ENCODE peak calls at places on chromosomes 5 and 9, in five cellular contexts. D is astrocyte of the spinal cord, H is tibial artery, L is coronary artery, Q is PC-3. V is an unnamed sample.

GRCh38 chr9:93309889-93310425 is 126.0 kb downstream of the WNK2 start:
- DNase-seq in D (no peak), H (no peak), L (peak; percentile 28), Q (no peak), V (no peak)

GRCh38 chr9:124098141-124098905 is 86.8 kb downstream of the LHX2 start:
- DNase-seq in D (no peak), H (no peak), L (no peak), Q (peak; percentile 22), V (no peak)

GRCh38 chr5:14587143-14587542 is 5.6 kb downstream of the OTULINL start:
- DNase-seq in D (no peak), H (peak; percentile 67), L (no peak), Q (no peak), V (no peak)

GRCh38 chr9:109213300-109214121 is 46.5 kb upstream of the FRRS1L start:
- DNase-seq in D (no peak), H (no peak), L (no peak), Q (no peak), V (no peak)

GRCh38 chr5:17217421-17218352 is at the start of gene BASP1:
- DNase-seq in D (peak; percentile 87), H (peak; percentile 69), L (peak; percentile 77), Q (peak; percentile 83), V (peak; percentile 81)

GRCh38 chr9:112755675-112756074 is 5.1 kb downstream of the SNX30 start:
- DNase-seq in D (no peak), H (no peak), L (no peak), Q (no peak), V (no peak)

GRCh38 chr5:154209591-154210081 is 19.1 kb downstream of the GALNT10 start:
- DNase-seq in D (no peak), H (no peak), L (no peak), Q (no peak), V (no peak)

GRCh38 chr5:164518049-164518740 is 1012.8 kb downstream of the MAT2B start:
- DNase-seq in D (no peak), H (no peak), L (no peak), Q (no peak), V (no peak)

GRCh38 chr9:93133641-93134017 is 422 bp downstream of the NINJ1 start:
- DNase-seq in D (peak; percentile 87), H (peak; percentile 86), L (peak; percentile 89), Q (peak; percentile 42), V (peak; percentile 59)

GRCh38 chr5:60677831-60678664 is 21.9 kb downstream of the DEPDC1B start:
- DNase-seq in D (peak; percentile 64), H (no peak), L (no peak), Q (peak; percentile 82), V (no peak)

GRCh38 chr9:116549061-116549664 is 137.9 kb upstream of the TRIM32 start:
- DNase-seq in D (peak; percentile 93), H (peak; percentile 83), L (peak; percentile 85), Q (peak; percentile 80), V (peak; percentile 24)

GRCh38 chr5:6350277-6351090 is 27.9 kb downstream of the MED10 start:
- DNase-seq in D (no peak), H (no peak), L (no peak), Q (no peak), V (no peak)

GRCh38 chr5:93100433-93100832 is 480.6 kb downstream of the NR2F1-AS1 start:
- DNase-seq in D (peak; percentile 80), H (no peak), L (no peak), Q (peak; percentile 85), V (no peak)

GRCh38 chr5:115601709-115602584 is at the start of gene TICAM2:
- DNase-seq in D (peak; percentile 74), H (peak; percentile 72), L (peak; percentile 79), Q (peak; percentile 50), V (peak; percentile 67)

GRCh38 chr9:35981704-35982103 is 23.8 kb upstream of the OR2S2 start:
- DNase-seq in D (no peak), H (no peak), L (no peak), Q (no peak), V (no peak)

GRCh38 chr5:139955616-139956283 is 87.3 kb downstream of the NRG2 start:
- DNase-seq in D (no peak), H (no peak), L (no peak), Q (no peak), V (no peak)

GRCh38 chr9:78118742-78119473 is 87.3 kb upstream of the GNAQ start:
- DNase-seq in D (peak; percentile 16), H (no peak), L (no peak), Q (peak; percentile 63), V (no peak)

GRCh38 chr9:121860744-121861143 is 209.3 kb downstream of the DAB2IP start:
- DNase-seq in D (peak; percentile 95), H (peak; percentile 45), L (peak; percentile 75), Q (no peak), V (no peak)

GRCh38 chr5:80142996-80143395 is 107.8 kb downstream of the THBS4 start:
- DNase-seq in D (no peak), H (no peak), L (no peak), Q (no peak), V (no peak)

GRCh38 chr5:174327896-174328295 is 282.4 kb downstream of the NSG2 start:
- DNase-seq in D (no peak), H (no peak), L (no peak), Q (no peak), V (no peak)

GRCh38 chr9:16329699-16330113 is 540.8 kb downstream of the BNC2 start:
- DNase-seq in D (peak; percentile 84), H (no peak), L (no peak), Q (no peak), V (no peak)

GRCh38 chr5:109740329-109740728 is 50.6 kb downstream of the MAN2A1 start:
- DNase-seq in D (peak; percentile 61), H (no peak), L (no peak), Q (peak; percentile 29), V (no peak)

GRCh38 chr5:80959768-80960442 is at the start of gene RASGRF2:
- DNase-seq in D (peak; percentile 27), H (no peak), L (no peak), Q (no peak), V (peak; percentile 56)

GRCh38 chr5:138623053-138623452 is 47.9 kb upstream of the HSPA9 start:
- DNase-seq in D (no peak), H (peak; percentile 38), L (no peak), Q (no peak), V (no peak)

GRCh38 chr5:74256947-74257573 is 383.5 kb downstream of the ENC1 start:
- DNase-seq in D (no peak), H (no peak), L (no peak), Q (no peak), V (no peak)

GRCh38 chr9:132163457-132163875 is 1.6 kb downstream of the NTNG2 start:
- DNase-seq in D (no peak), H (peak; percentile 30), L (no peak), Q (no peak), V (no peak)

GRCh38 chr9:136118061-136118366 is 661 bp downstream of the TMEM250 start:
- DNase-seq in D (no peak), H (no peak), L (no peak), Q (no peak), V (peak; percentile 54)

GRCh38 chr5:62475072-62475471 is 62.5 kb downstream of the IPO11 start:
- DNase-seq in D (peak; percentile 63), H (no peak), L (no peak), Q (peak; percentile 79), V (no peak)

GRCh38 chr5:72510610-72511121 is 3.5 kb upstream of the ZNF366 start:
- DNase-seq in D (peak; percentile 85), H (peak; percentile 42), L (no peak), Q (peak; percentile 48), V (no peak)

GRCh38 chr9:89690334-89690912 is 85.6 kb downstream of the GADD45G start:
- DNase-seq in D (no peak), H (no peak), L (no peak), Q (no peak), V (no peak)

DNA sequence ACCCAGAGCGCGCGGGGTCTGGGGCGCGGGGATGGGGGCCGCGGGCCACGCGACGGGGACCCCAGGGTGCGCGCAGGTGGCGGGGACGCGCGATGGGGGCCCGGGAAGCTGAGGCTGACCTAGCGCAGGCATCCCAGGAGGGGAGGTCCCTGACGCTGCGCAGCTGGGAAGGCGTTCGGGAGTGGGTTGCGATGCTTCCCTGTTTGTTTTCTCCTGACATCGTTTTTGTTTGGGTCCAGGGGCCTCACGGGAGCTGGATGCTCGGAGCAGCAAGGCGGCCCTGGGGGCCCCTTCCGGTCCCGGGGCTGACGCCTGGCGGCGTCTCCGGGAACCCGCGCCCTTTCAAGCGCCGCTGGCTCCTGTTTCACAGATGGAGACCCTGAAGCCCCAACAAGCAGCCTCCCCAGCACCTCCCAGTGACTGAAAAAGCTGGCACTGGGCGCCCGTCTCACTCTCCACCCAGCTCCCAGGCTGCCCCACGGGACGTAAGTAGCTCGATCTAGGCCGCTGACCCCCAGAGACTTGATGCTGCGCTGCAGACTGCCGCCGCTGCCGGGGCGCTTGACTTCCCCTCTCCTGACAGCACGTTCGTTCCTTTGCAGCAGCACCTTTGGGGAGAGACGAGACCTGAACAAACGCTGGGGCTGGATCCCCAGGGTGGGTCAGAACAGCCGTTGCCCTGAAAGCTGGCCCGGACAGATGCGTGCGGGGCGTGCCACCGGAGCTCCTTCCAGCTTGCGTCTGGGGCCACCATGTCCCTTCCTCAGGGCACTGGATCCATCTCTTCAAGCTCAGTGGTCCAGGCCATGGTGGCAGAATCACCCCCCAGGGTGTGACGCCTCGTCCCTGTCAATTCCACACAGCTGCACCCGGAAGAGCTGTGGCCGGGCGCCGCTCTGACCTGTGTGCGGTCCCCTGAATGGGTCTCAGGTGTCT is 593 bp downstream of the BRD3OS start:
- DNase-seq in D (peak; percentile 42), H (peak; percentile 38), L (peak; percentile 82), Q (peak; percentile 13), V (peak; percentile 55)
- TF ChIP-seq CTCF in D (peak; percentile 21), H (no peak), L (no peak), Q (no peak), V (peak; percentile 28)

GRCh38 chr5:100697970-100698369 is 162.8 kb downstream of the FAM174A start:
- DNase-seq in D (no peak), H (no peak), L (no peak), Q (no peak), V (no peak)
- TF ChIP-seq CTCF in D (peak; percentile 16), H (no peak), L (no peak), Q (peak; percentile 67), V (peak; percentile 71)

DNA sequence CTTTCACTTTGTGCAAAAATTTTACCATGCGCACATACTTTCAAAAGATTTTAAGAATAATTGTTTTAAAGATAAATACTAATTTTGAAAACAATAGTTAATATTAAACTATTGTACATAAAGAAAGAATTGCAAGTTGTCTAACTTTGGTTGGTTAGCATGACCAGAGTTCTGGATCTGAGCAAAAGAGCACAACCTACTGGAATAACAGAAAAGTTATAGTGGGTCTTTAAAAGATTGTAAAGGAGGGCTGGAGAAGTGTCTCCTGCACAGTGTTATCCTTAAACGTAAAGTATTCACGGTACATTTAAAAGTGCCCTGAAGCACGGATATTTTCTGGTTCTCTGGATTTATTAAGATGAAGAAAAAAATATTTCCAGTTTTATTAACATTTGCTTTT is 70.6 kb downstream of the GLIS3 start:
- DNase-seq in D (no peak), H (no peak), L (no peak), Q (no peak), V (no peak)
- TF ChIP-seq CTCF in D (peak; percentile 15), H (no peak), L (no peak), Q (no peak), V (no peak)

GRCh38 chr9:129886226-129887174 is 51.2 kb downstream of the USP20 start:
- DNase-seq in D (no peak), H (no peak), L (no peak), Q (no peak), V (no peak)

GRCh38 chr9:129885670-129886106 is 50.4 kb downstream of the USP20 start:
- DNase-seq in D (peak; percentile 91), H (peak; percentile 91), L (peak; percentile 96), Q (peak; percentile 91), V (peak; percentile 97)

GRCh38 chr9:129888809-129889460 is 53.7 kb downstream of the USP20 start:
- DNase-seq in D (no peak), H (no peak), L (no peak), Q (no peak), V (no peak)

GRCh38 chr9:129888085-129888808 is 53.0 kb downstream of the USP20 start:
- DNase-seq in D (no peak), H (no peak), L (no peak), Q (no peak), V (no peak)

GRCh38 chr9:129887210-129888084 is 52.2 kb downstream of the USP20 start:
- DNase-seq in D (peak; percentile 52), H (peak; percentile 54), L (no peak), Q (no peak), V (no peak)
- TF ChIP-seq CTCF in D (peak; percentile 37), H (no peak), L (no peak), Q (no peak), V (no peak)